ENCODE peak calls at places on chromosomes 7 and 10, in seven cellular contexts. One of them, this sample, is unnamed.
A peak's percentile ranks its signal among the peaks of the same experiment; 100 is the strongest.

GRCh38 chr10:78407009-78407711 is 373.5 kb downstream of the RPS24 start:
- DNase-seq in CD8-positive, alpha-beta memory T cell: peak; percentile 38
- DNase-seq in WERI-Rb-1: peak; percentile 98
- DNase-seq in lung: peak; percentile 92
- DNase-seq in heart left ventricle: peak; percentile 77
- DNase-seq in spleen: no peak
- DNase-seq in colonic mucosa: peak; percentile 89
- DNase-seq in this sample: peak; percentile 59

GRCh38 chr10:101386659-101387259 is 32.8 kb downstream of the BTRC start:
- DNase-seq in CD8-positive, alpha-beta memory T cell: no peak
- DNase-seq in WERI-Rb-1: no peak
- DNase-seq in lung: no peak
- DNase-seq in heart left ventricle: no peak
- DNase-seq in spleen: no peak
- DNase-seq in colonic mucosa: no peak
- DNase-seq in this sample: no peak

GRCh38 chr7:80259-81236 is 111.8 kb upstream of the FAM20C start:
- DNase-seq in CD8-positive, alpha-beta memory T cell: no peak
- DNase-seq in WERI-Rb-1: no peak
- DNase-seq in lung: no peak
- DNase-seq in heart left ventricle: no peak
- DNase-seq in spleen: peak; percentile 67
- DNase-seq in colonic mucosa: peak; percentile 14
- DNase-seq in this sample: no peak

GRCh38 chr10:24993237-24993958 is 22.6 kb downstream of the ENKUR start:
- DNase-seq in CD8-positive, alpha-beta memory T cell: no peak
- DNase-seq in WERI-Rb-1: no peak
- DNase-seq in lung: no peak
- DNase-seq in heart left ventricle: no peak
- DNase-seq in spleen: no peak
- DNase-seq in colonic mucosa: no peak
- DNase-seq in this sample: no peak

GRCh38 chr10:44962870-44963738 is 3.5 kb downstream of the RASSF4 start:
- DNase-seq in CD8-positive, alpha-beta memory T cell: no peak
- DNase-seq in WERI-Rb-1: peak; percentile 65
- DNase-seq in lung: no peak
- DNase-seq in heart left ventricle: no peak
- DNase-seq in spleen: peak; percentile 81
- DNase-seq in colonic mucosa: no peak
- DNase-seq in this sample: no peak

GRCh38 chr7:41222704-41223103 is 480.2 kb downstream of the INHBA start:
- DNase-seq in CD8-positive, alpha-beta memory T cell: no peak
- DNase-seq in WERI-Rb-1: no peak
- DNase-seq in lung: no peak
- DNase-seq in heart left ventricle: no peak
- DNase-seq in spleen: no peak
- DNase-seq in colonic mucosa: no peak
- DNase-seq in this sample: no peak

GRCh38 chr7:114047889-114048288 is 129.1 kb upstream of the PPP1R3A start:
- DNase-seq in CD8-positive, alpha-beta memory T cell: no peak
- DNase-seq in WERI-Rb-1: no peak
- DNase-seq in lung: no peak
- DNase-seq in heart left ventricle: no peak
- DNase-seq in spleen: no peak
- DNase-seq in colonic mucosa: no peak
- DNase-seq in this sample: no peak

GRCh38 chr10:89593043-89593442 is 52.0 kb downstream of the PANK1 start:
- DNase-seq in CD8-positive, alpha-beta memory T cell: no peak
- DNase-seq in WERI-Rb-1: no peak
- DNase-seq in lung: no peak
- DNase-seq in heart left ventricle: no peak
- DNase-seq in spleen: no peak
- DNase-seq in colonic mucosa: no peak
- DNase-seq in this sample: no peak

GRCh38 chr10:11742779-11743298 is 657 bp downstream of the ECHDC3 start:
- DNase-seq in CD8-positive, alpha-beta memory T cell: no peak
- DNase-seq in WERI-Rb-1: no peak
- DNase-seq in lung: peak; percentile 40
- DNase-seq in heart left ventricle: peak; percentile 58
- DNase-seq in spleen: no peak
- DNase-seq in colonic mucosa: no peak
- DNase-seq in this sample: no peak

GRCh38 chr7:17185690-17186070 is 112.8 kb upstream of the AHR start:
- DNase-seq in CD8-positive, alpha-beta memory T cell: no peak
- DNase-seq in WERI-Rb-1: no peak
- DNase-seq in lung: no peak
- DNase-seq in heart left ventricle: no peak
- DNase-seq in spleen: no peak
- DNase-seq in colonic mucosa: no peak
- DNase-seq in this sample: no peak

GRCh38 chr7:111835066-111835465 is 272.8 kb upstream of the IMMP2L start:
- DNase-seq in CD8-positive, alpha-beta memory T cell: no peak
- DNase-seq in WERI-Rb-1: no peak
- DNase-seq in lung: no peak
- DNase-seq in heart left ventricle: no peak
- DNase-seq in spleen: no peak
- DNase-seq in colonic mucosa: no peak
- DNase-seq in this sample: no peak

GRCh38 chr10:133129151-133129853 is 30.7 kb upstream of the KNDC1 start:
- DNase-seq in CD8-positive, alpha-beta memory T cell: no peak
- DNase-seq in WERI-Rb-1: no peak
- DNase-seq in lung: no peak
- DNase-seq in heart left ventricle: no peak
- DNase-seq in spleen: no peak
- DNase-seq in colonic mucosa: no peak
- DNase-seq in this sample: no peak

DNA sequence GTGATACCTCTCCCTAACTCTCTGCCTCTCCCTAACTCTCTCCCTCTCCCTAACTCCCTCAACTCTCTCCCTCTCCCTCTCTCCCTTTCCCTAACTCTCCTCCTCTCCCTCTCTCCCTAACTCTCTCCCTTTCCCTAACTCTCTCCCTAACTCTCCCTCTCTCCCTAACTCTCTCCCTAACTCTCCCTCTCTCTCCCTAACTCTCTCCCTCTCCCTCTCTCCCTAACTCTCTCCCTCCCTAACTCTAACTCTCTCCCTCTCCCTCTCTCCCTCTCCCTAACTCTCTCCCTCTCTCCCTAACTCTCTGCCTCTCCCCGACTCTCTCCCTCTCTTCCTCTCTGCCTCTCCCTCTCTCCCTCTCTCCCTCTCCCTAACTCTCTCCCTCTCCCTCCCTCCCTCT is 2.0 kb upstream of the PTPRN2 start:
- DNase-seq in CD8-positive, alpha-beta memory T cell: no peak
- DNase-seq in WERI-Rb-1: no peak
- DNase-seq in lung: no peak
- DNase-seq in heart left ventricle: no peak
- DNase-seq in spleen: no peak
- DNase-seq in colonic mucosa: no peak
- DNase-seq in this sample: no peak
- H3K9me3 ChIP-seq in CD8-positive, alpha-beta memory T cell: peaks cover 6% of the 10 kb centered on the region
- H3K9me3 ChIP-seq in WERI-Rb-1: no peaks in the 10 kb centered on the region
- H3K9me3 ChIP-seq in lung: no peaks in the 10 kb centered on the region
- H3K9me3 ChIP-seq in heart left ventricle: no peaks in the 10 kb centered on the region
- H3K9me3 ChIP-seq in spleen: no peaks in the 10 kb centered on the region
- H3K9me3 ChIP-seq in colonic mucosa: no peaks in the 10 kb centered on the region
- H3K9me3 ChIP-seq in this sample: no peaks in the 10 kb centered on the region

DNA sequence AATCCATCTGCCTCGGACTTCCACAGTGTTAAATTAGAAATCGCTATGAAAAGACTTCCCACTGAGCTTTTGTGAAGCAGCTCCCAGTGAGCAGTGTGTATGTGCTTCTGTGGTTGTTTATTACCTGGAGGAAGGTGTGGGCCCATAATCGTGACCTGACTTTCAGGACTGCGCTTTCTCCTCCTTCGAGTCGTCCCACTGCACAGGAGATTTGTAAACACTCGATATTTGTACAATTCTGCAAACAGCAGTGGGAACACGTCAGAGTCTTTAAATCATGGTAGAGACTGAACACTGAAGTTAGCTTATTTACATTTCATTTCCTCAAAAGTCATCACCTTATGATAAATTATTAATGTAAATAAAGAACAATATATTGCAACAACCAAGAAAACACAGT is 171.4 kb downstream of the ITGA8 start:
- DNase-seq in CD8-positive, alpha-beta memory T cell: no peak
- DNase-seq in WERI-Rb-1: no peak
- DNase-seq in lung: no peak
- DNase-seq in heart left ventricle: no peak
- DNase-seq in spleen: no peak
- DNase-seq in colonic mucosa: no peak
- DNase-seq in this sample: no peak
- H3K9me3 ChIP-seq in CD8-positive, alpha-beta memory T cell: no peaks in the 10 kb centered on the region
- H3K9me3 ChIP-seq in WERI-Rb-1: no peaks in the 10 kb centered on the region
- H3K9me3 ChIP-seq in lung: no peaks in the 10 kb centered on the region
- H3K9me3 ChIP-seq in heart left ventricle: no peaks in the 10 kb centered on the region
- H3K9me3 ChIP-seq in spleen: no peaks in the 10 kb centered on the region
- H3K9me3 ChIP-seq in colonic mucosa: no peaks in the 10 kb centered on the region
- H3K9me3 ChIP-seq in this sample: no peaks in the 10 kb centered on the region

GRCh38 chr7:156177396-156178055 is 365.3 kb upstream of the SHH start:
- DNase-seq in CD8-positive, alpha-beta memory T cell: no peak
- DNase-seq in WERI-Rb-1: no peak
- DNase-seq in lung: no peak
- DNase-seq in heart left ventricle: no peak
- DNase-seq in spleen: no peak
- DNase-seq in colonic mucosa: no peak
- DNase-seq in this sample: no peak
- H3K9me3 ChIP-seq in CD8-positive, alpha-beta memory T cell: no peaks in the 10 kb centered on the region
- H3K9me3 ChIP-seq in WERI-Rb-1: no peaks in the 10 kb centered on the region
- H3K9me3 ChIP-seq in lung: no peaks in the 10 kb centered on the region
- H3K9me3 ChIP-seq in heart left ventricle: no peaks in the 10 kb centered on the region
- H3K9me3 ChIP-seq in spleen: no peaks in the 10 kb centered on the region
- H3K9me3 ChIP-seq in colonic mucosa: no peaks in the 10 kb centered on the region
- H3K9me3 ChIP-seq in this sample: no peaks in the 10 kb centered on the region

DNA sequence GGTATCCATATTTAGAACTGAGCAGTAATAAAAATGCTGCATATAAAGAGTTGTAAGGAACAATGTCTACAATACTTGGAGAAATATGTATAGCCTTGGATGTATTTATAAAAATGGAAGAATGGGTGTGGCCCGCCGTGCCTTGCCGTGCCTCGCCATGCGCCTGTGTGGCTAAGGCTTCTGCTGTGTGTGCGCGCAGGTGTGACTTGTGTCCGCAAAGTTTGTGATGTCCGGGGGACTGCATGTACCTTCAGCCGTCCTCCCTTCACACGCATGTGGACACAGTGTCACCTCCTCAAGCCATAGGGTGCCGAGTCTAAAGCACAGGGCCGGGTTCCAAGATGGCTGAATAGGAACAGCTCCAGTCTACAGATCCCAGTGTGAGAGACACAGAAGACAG is 9.8 kb downstream of the SAMD9 start:
- DNase-seq in CD8-positive, alpha-beta memory T cell: no peak
- DNase-seq in WERI-Rb-1: no peak
- DNase-seq in lung: no peak
- DNase-seq in heart left ventricle: no peak
- DNase-seq in spleen: no peak
- DNase-seq in colonic mucosa: no peak
- DNase-seq in this sample: no peak
- H3K9me3 ChIP-seq in CD8-positive, alpha-beta memory T cell: peaks cover 49% of the 10 kb centered on the region
- H3K9me3 ChIP-seq in WERI-Rb-1: no peaks in the 10 kb centered on the region
- H3K9me3 ChIP-seq in lung: peaks cover 28% of the 10 kb centered on the region
- H3K9me3 ChIP-seq in heart left ventricle: peaks cover 34% of the 10 kb centered on the region
- H3K9me3 ChIP-seq in spleen: peaks cover 96% of the 10 kb centered on the region
- H3K9me3 ChIP-seq in colonic mucosa: no peaks in the 10 kb centered on the region
- H3K9me3 ChIP-seq in this sample: peaks cover 49% of the 10 kb centered on the region

GRCh38 chr7:90717286-90718060 is 121.4 kb downstream of the CDK14 start:
- DNase-seq in CD8-positive, alpha-beta memory T cell: no peak
- DNase-seq in WERI-Rb-1: no peak
- DNase-seq in lung: no peak
- DNase-seq in heart left ventricle: no peak
- DNase-seq in spleen: no peak
- DNase-seq in colonic mucosa: no peak
- DNase-seq in this sample: no peak

GRCh38 chr7:90723233-90723632 is 127.1 kb downstream of the CDK14 start:
- DNase-seq in CD8-positive, alpha-beta memory T cell: no peak
- DNase-seq in WERI-Rb-1: no peak
- DNase-seq in lung: no peak
- DNase-seq in heart left ventricle: no peak
- DNase-seq in spleen: no peak
- DNase-seq in colonic mucosa: no peak
- DNase-seq in this sample: no peak

GRCh38 chr7:90721869-90722431 is 125.8 kb downstream of the CDK14 start:
- DNase-seq in CD8-positive, alpha-beta memory T cell: no peak
- DNase-seq in WERI-Rb-1: no peak
- DNase-seq in lung: no peak
- DNase-seq in heart left ventricle: no peak
- DNase-seq in spleen: no peak
- DNase-seq in colonic mucosa: no peak
- DNase-seq in this sample: no peak

GRCh38 chr7:90720970-90721768 is 125.0 kb downstream of the CDK14 start:
- DNase-seq in CD8-positive, alpha-beta memory T cell: no peak
- DNase-seq in WERI-Rb-1: no peak
- DNase-seq in lung: no peak
- DNase-seq in heart left ventricle: peak; percentile 15
- DNase-seq in spleen: no peak
- DNase-seq in colonic mucosa: peak; percentile 61
- DNase-seq in this sample: no peak

DNA sequence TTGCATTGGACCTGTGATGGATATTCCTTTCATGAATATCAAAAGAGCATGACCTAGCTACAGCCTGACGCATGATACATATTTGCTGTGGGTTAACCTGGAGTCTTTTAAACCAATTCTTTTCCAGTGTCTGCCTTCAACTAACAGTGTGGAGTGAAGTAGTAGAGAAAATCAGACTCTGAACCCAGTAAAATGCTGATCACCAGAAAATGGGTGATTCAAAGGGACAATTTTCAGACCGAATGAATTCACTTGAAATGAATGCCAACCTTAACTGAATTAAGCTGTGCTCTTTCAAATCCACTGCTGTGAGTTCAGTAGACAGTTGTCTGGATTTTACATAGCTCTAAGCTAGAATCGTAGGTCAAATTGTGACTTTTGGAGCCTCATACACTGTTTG is 123.0 kb downstream of the CDK14 start:
- DNase-seq in CD8-positive, alpha-beta memory T cell: no peak
- DNase-seq in WERI-Rb-1: no peak
- DNase-seq in lung: no peak
- DNase-seq in heart left ventricle: no peak
- DNase-seq in spleen: no peak
- DNase-seq in colonic mucosa: no peak
- DNase-seq in this sample: no peak
- H3K9me3 ChIP-seq in CD8-positive, alpha-beta memory T cell: no peaks in the 10 kb centered on the region
- H3K9me3 ChIP-seq in WERI-Rb-1: no peaks in the 10 kb centered on the region
- H3K9me3 ChIP-seq in lung: no peaks in the 10 kb centered on the region
- H3K9me3 ChIP-seq in heart left ventricle: no peaks in the 10 kb centered on the region
- H3K9me3 ChIP-seq in spleen: no peaks in the 10 kb centered on the region
- H3K9me3 ChIP-seq in colonic mucosa: no peaks in the 10 kb centered on the region
- H3K9me3 ChIP-seq in this sample: no peaks in the 10 kb centered on the region

GRCh38 chr7:157818701-157819516 is 482.1 kb downstream of the DNAJB6 start:
- DNase-seq in CD8-positive, alpha-beta memory T cell: no peak
- DNase-seq in WERI-Rb-1: no peak
- DNase-seq in lung: no peak
- DNase-seq in heart left ventricle: no peak
- DNase-seq in spleen: peak; percentile 53
- DNase-seq in colonic mucosa: no peak
- DNase-seq in this sample: no peak
- H3K9me3 ChIP-seq in CD8-positive, alpha-beta memory T cell: no peaks in the 10 kb centered on the region
- H3K9me3 ChIP-seq in WERI-Rb-1: no peaks in the 10 kb centered on the region
- H3K9me3 ChIP-seq in lung: no peaks in the 10 kb centered on the region
- H3K9me3 ChIP-seq in heart left ventricle: no peaks in the 10 kb centered on the region
- H3K9me3 ChIP-seq in spleen: no peaks in the 10 kb centered on the region
- H3K9me3 ChIP-seq in colonic mucosa: no peaks in the 10 kb centered on the region
- H3K9me3 ChIP-seq in this sample: no peaks in the 10 kb centered on the region

This sample was measured in T-helper 17 cell.